ENCODE peak calls at places on chromosomes 12 and 14, in eight cellular contexts. O is substantia nigra; X is stimulated activated CD8-positive, alpha-beta memory T cell treated with anti-CD3 and anti-CD28 coated beads, Interleukin-7, amount 100 ng/mL, for 1 hour; T is fibroblast of mammary gland; F is activated CD4-positive, alpha-beta T cell treated with anti-CD3 and anti-CD28 coated beads for 48 hours; S is progenitor cell of endocrine pancreas; A is ureter; M is HTR-8/SVneo. V is an unnamed sample.

GRCh38 chr12:39887824-39888223 is 218.1 kb downstream of the SLC2A13 start:
- DNase-seq in O (no peak), X (no peak), T (no peak), F (no peak), S (no peak), A (no peak), M (no peak), V (no peak)

GRCh38 chr14:103207038-103207403 is 83.8 kb downstream of the TNFAIP2 start:
- DNase-seq in O (no peak), X (no peak), T (peak; percentile 36), F (no peak), S (no peak), A (peak; percentile 90), M (no peak), V (no peak)

GRCh38 chr12:107027304-107028053 is 40.5 kb upstream of the MTERF2 start:
- DNase-seq in O (no peak), X (no peak), T (peak; percentile 94), F (no peak), S (no peak), A (no peak), M (peak; percentile 48), V (no peak)

GRCh38 chr12:13044859-13045384 is 741 bp downstream of the FAM234B start:
- DNase-seq in O (no peak), X (no peak), T (peak; percentile 21), F (no peak), S (no peak), A (no peak), M (peak; percentile 12), V (no peak)

GRCh38 chr12:114812858-114813761 is 129.1 kb upstream of the TBX3 start:
- DNase-seq in O (no peak), X (no peak), T (no peak), F (no peak), S (no peak), A (peak; percentile 69), M (no peak), V (no peak)

GRCh38 chr12:120978296-120979219 is at the start of gene HNF1A:
- DNase-seq in O (no peak), X (no peak), T (no peak), F (no peak), S (no peak), A (no peak), M (no peak), V (no peak)

GRCh38 chr12:104219908-104220404 is 4.4 kb downstream of the TXNRD1 start:
- DNase-seq in O (no peak), X (peak; percentile 15), T (peak; percentile 83), F (peak; percentile 78), S (no peak), A (peak; percentile 65), M (peak; percentile 67), V (no peak)

GRCh38 chr14:26276757-26277156 is 321.1 kb downstream of the NOVA1 start:
- DNase-seq in O (no peak), X (no peak), T (peak; percentile 22), F (no peak), S (no peak), A (no peak), M (no peak), V (no peak)

GRCh38 chr12:85424581-85425348 is 144.7 kb downstream of the ALX1 start:
- DNase-seq in O (no peak), X (no peak), T (peak; percentile 19), F (peak; percentile 22), S (peak; percentile 12), A (no peak), M (no peak), V (no peak)

GRCh38 chr12:48826209-48826855 is 8.0 kb downstream of the CACNB3 start:
- DNase-seq in O (no peak), X (no peak), T (no peak), F (no peak), S (no peak), A (no peak), M (no peak), V (no peak)

GRCh38 chr12:26791328-26791791 is 41.6 kb downstream of the ITPR2 start:
- DNase-seq in O (no peak), X (no peak), T (peak; percentile 24), F (no peak), S (no peak), A (no peak), M (no peak), V (no peak)

GRCh38 chr12:56078427-56078826 is 1.5 kb upstream of the ERBB3 start:
- DNase-seq in O (no peak), X (no peak), T (no peak), F (no peak), S (no peak), A (no peak), M (no peak), V (no peak)

GRCh38 chr12:23824358-23824757 is 125.1 kb downstream of the SOX5 start:
- DNase-seq in O (no peak), X (no peak), T (no peak), F (no peak), S (no peak), A (no peak), M (no peak), V (no peak)

GRCh38 chr12:94037444-94037843 is 110.9 kb upstream of the PLXNC1 start:
- DNase-seq in O (no peak), X (no peak), T (no peak), F (no peak), S (no peak), A (no peak), M (no peak), V (no peak)

GRCh38 chr14:103767306-103767894 is 51.8 kb downstream of the ZFYVE21 start:
- DNase-seq in O (no peak), X (no peak), T (no peak), F (no peak), S (no peak), A (peak; percentile 27), M (no peak), V (no peak)

GRCh38 chr12:55057466-55057865 is 37.7 kb downstream of the NEUROD4 start:
- DNase-seq in O (no peak), X (no peak), T (peak; percentile 6), F (no peak), S (no peak), A (no peak), M (no peak), V (no peak)

GRCh38 chr12:103884316-103884715 is 43.3 kb upstream of the NT5DC3 start:
- DNase-seq in O (no peak), X (no peak), T (peak; percentile 66), F (peak; percentile 40), S (no peak), A (no peak), M (peak; percentile 54), V (no peak)

GRCh38 chr12:59173696-59174095 is 253.4 kb upstream of the LRIG3 start:
- DNase-seq in O (no peak), X (no peak), T (peak; percentile 5), F (no peak), S (no peak), A (no peak), M (no peak), V (no peak)

GRCh38 chr12:82818276-82819035 is 131.8 kb downstream of the TMTC2 start:
- DNase-seq in O (no peak), X (no peak), T (peak; percentile 35), F (no peak), S (no peak), A (no peak), M (no peak), V (no peak)

GRCh38 chr12:30145351-30146017 is 361.7 kb upstream of the TMTC1 start:
- DNase-seq in O (no peak), X (no peak), T (no peak), F (no peak), S (no peak), A (no peak), M (no peak), V (no peak)

GRCh38 chr12:95918194-95918993 is 24.0 kb downstream of the CCDC38 start:
- DNase-seq in O (peak; percentile 22), X (no peak), T (peak; percentile 56), F (peak; percentile 54), S (no peak), A (no peak), M (peak; percentile 56), V (peak; percentile 18)

GRCh38 chr14:60684203-60684602 is 34.9 kb upstream of the SIX1 start:
- DNase-seq in O (no peak), X (no peak), T (peak; percentile 27), F (no peak), S (no peak), A (no peak), M (no peak), V (no peak)

GRCh38 chr12:44317651-44318126 is 481.8 kb downstream of the TMEM117 start:
- DNase-seq in O (no peak), X (no peak), T (peak; percentile 40), F (no peak), S (no peak), A (no peak), M (no peak), V (no peak)

GRCh38 chr12:356276-356988 is 32.7 kb downstream of the KDM5A start:
- DNase-seq in O (no peak), X (no peak), T (peak; percentile 47), F (no peak), S (no peak), A (no peak), M (no peak), V (no peak)

GRCh38 chr12:125070117-125070516 is 4.9 kb downstream of the AACS start:
- DNase-seq in O (no peak), X (no peak), T (no peak), F (no peak), S (no peak), A (no peak), M (no peak), V (no peak)

GRCh38 chr14:90140956-90141316 is 79.1 kb downstream of the KCNK13 start:
- DNase-seq in O (no peak), X (no peak), T (peak; percentile 13), F (no peak), S (no peak), A (no peak), M (peak; percentile 56), V (no peak)

GRCh38 chr12:2383276-2384028 is 330.7 kb downstream of the CACNA1C start:
- DNase-seq in O (no peak), X (no peak), T (peak; percentile 14), F (no peak), S (no peak), A (no peak), M (no peak), V (no peak)

GRCh38 chr14:75315143-75315542 is 36.5 kb downstream of the FOS start:
- DNase-seq in O (no peak), X (no peak), T (peak; percentile 69), F (no peak), S (no peak), A (no peak), M (no peak), V (no peak)